ENCODE peak calls at places on chromosomes 2 and 18, in ten cellular contexts. One of them, this sample, is unnamed. For H3K9me3, H3K36me3 and H3K4me1, the result is how much of the 10 kb centered on the place peaks cover.

GRCh38 chr18:76465630-76466409 is 29.2 kb downstream of the ZNF516 start:
- DNase-seq in NT2/D1: no peak
- DNase-seq in cardiac muscle cell: no peak
- DNase-seq in heart left ventricle: no peak
- DNase-seq in H1: no peak
- DNase-seq in fibroblast of lung: no peak
- DNase-seq in naive thymus-derived CD4-positive, alpha-beta T cell: no peak
- DNase-seq in Peyer's patch: no peak
- DNase-seq in psoas muscle: peak
- DNase-seq in kidney: no peak
- DNase-seq in this sample: no peak

GRCh38 chr2:127763776-127764175 is 47.2 kb downstream of the WDR33 start:
- DNase-seq in fibroblast of lung: peak
- DNase-seq in Peyer's patch: no peak
- DNase-seq in H1: no peak
- DNase-seq in NT2/D1: no peak
- DNase-seq in naive thymus-derived CD4-positive, alpha-beta T cell: no peak
- DNase-seq in cardiac muscle cell: peak
- DNase-seq in kidney: no peak
- DNase-seq in psoas muscle: no peak
- DNase-seq in heart left ventricle: no peak
- DNase-seq in this sample: no peak

GRCh38 chr2:240500561-240501423 is 57.0 kb downstream of the ANKMY1 start:
- DNase-seq in NT2/D1: no peak
- DNase-seq in fibroblast of lung: no peak
- DNase-seq in naive thymus-derived CD4-positive, alpha-beta T cell: no peak
- DNase-seq in heart left ventricle: no peak
- DNase-seq in kidney: peak
- DNase-seq in Peyer's patch: no peak
- DNase-seq in H1: peak
- DNase-seq in cardiac muscle cell: no peak
- DNase-seq in psoas muscle: no peak
- DNase-seq in this sample: no peak

GRCh38 chr18:27363918-27364317 is 178.8 kb upstream of the CHST9 start:
- DNase-seq in H1: no peak
- DNase-seq in heart left ventricle: no peak
- DNase-seq in cardiac muscle cell: peak
- DNase-seq in Peyer's patch: no peak
- DNase-seq in fibroblast of lung: peak
- DNase-seq in kidney: no peak
- DNase-seq in naive thymus-derived CD4-positive, alpha-beta T cell: no peak
- DNase-seq in psoas muscle: no peak
- DNase-seq in NT2/D1: no peak
- DNase-seq in this sample: no peak

GRCh38 chr2:69549421-69549820 is 94.1 kb downstream of the AAK1 start:
- DNase-seq in fibroblast of lung: peak
- DNase-seq in heart left ventricle: no peak
- DNase-seq in Peyer's patch: no peak
- DNase-seq in kidney: no peak
- DNase-seq in cardiac muscle cell: peak
- DNase-seq in psoas muscle: no peak
- DNase-seq in H1: no peak
- DNase-seq in NT2/D1: no peak
- DNase-seq in naive thymus-derived CD4-positive, alpha-beta T cell: no peak
- DNase-seq in this sample: no peak

GRCh38 chr18:2146092-2146491 is 425.2 kb downstream of the METTL4 start:
- DNase-seq in fibroblast of lung: peak
- DNase-seq in naive thymus-derived CD4-positive, alpha-beta T cell: no peak
- DNase-seq in cardiac muscle cell: no peak
- DNase-seq in NT2/D1: no peak
- DNase-seq in H1: no peak
- DNase-seq in kidney: no peak
- DNase-seq in Peyer's patch: no peak
- DNase-seq in heart left ventricle: no peak
- DNase-seq in psoas muscle: no peak
- DNase-seq in this sample: no peak

GRCh38 chr2:99512081-99512480 is 22.3 kb upstream of the REV1 start:
- DNase-seq in H1: no peak
- DNase-seq in psoas muscle: no peak
- DNase-seq in Peyer's patch: no peak
- DNase-seq in cardiac muscle cell: peak
- DNase-seq in NT2/D1: no peak
- DNase-seq in kidney: no peak
- DNase-seq in naive thymus-derived CD4-positive, alpha-beta T cell: no peak
- DNase-seq in fibroblast of lung: no peak
- DNase-seq in heart left ventricle: no peak
- DNase-seq in this sample: no peak

GRCh38 chr2:54572636-54573531 is 116.8 kb downstream of the SPTBN1 start:
- DNase-seq in H1: no peak
- DNase-seq in naive thymus-derived CD4-positive, alpha-beta T cell: no peak
- DNase-seq in NT2/D1: no peak
- DNase-seq in fibroblast of lung: peak
- DNase-seq in heart left ventricle: no peak
- DNase-seq in cardiac muscle cell: peak
- DNase-seq in kidney: no peak
- DNase-seq in Peyer's patch: no peak
- DNase-seq in psoas muscle: no peak
- DNase-seq in this sample: peak

GRCh38 chr2:213834331-213834730 is 550.1 kb downstream of the SPAG16 start:
- DNase-seq in NT2/D1: no peak
- DNase-seq in Peyer's patch: no peak
- DNase-seq in heart left ventricle: no peak
- DNase-seq in cardiac muscle cell: peak
- DNase-seq in kidney: no peak
- DNase-seq in naive thymus-derived CD4-positive, alpha-beta T cell: no peak
- DNase-seq in fibroblast of lung: peak
- DNase-seq in psoas muscle: no peak
- DNase-seq in H1: no peak
- DNase-seq in this sample: no peak

GRCh38 chr2:239194731-239195317 is 206.0 kb downstream of the HDAC4 start:
- DNase-seq in heart left ventricle: no peak
- DNase-seq in kidney: peak
- DNase-seq in NT2/D1: no peak
- DNase-seq in cardiac muscle cell: no peak
- DNase-seq in psoas muscle: no peak
- DNase-seq in fibroblast of lung: no peak
- DNase-seq in H1: peak
- DNase-seq in naive thymus-derived CD4-positive, alpha-beta T cell: no peak
- DNase-seq in Peyer's patch: no peak
- DNase-seq in this sample: no peak

GRCh38 chr2:6526093-6526824 is 339.4 kb downstream of the CMPK2 start:
- DNase-seq in Peyer's patch: no peak
- DNase-seq in psoas muscle: no peak
- DNase-seq in H1: no peak
- DNase-seq in NT2/D1: peak
- DNase-seq in fibroblast of lung: peak
- DNase-seq in kidney: no peak
- DNase-seq in naive thymus-derived CD4-positive, alpha-beta T cell: no peak
- DNase-seq in cardiac muscle cell: no peak
- DNase-seq in heart left ventricle: no peak
- DNase-seq in this sample: no peak

GRCh38 chr2:65231892-65232477 is 4.4 kb downstream of the ACTR2 start:
- DNase-seq in NT2/D1: no peak
- DNase-seq in heart left ventricle: no peak
- DNase-seq in Peyer's patch: no peak
- DNase-seq in psoas muscle: no peak
- DNase-seq in naive thymus-derived CD4-positive, alpha-beta T cell: no peak
- DNase-seq in kidney: no peak
- DNase-seq in cardiac muscle cell: peak
- DNase-seq in H1: no peak
- DNase-seq in fibroblast of lung: peak
- DNase-seq in this sample: no peak

DNA sequence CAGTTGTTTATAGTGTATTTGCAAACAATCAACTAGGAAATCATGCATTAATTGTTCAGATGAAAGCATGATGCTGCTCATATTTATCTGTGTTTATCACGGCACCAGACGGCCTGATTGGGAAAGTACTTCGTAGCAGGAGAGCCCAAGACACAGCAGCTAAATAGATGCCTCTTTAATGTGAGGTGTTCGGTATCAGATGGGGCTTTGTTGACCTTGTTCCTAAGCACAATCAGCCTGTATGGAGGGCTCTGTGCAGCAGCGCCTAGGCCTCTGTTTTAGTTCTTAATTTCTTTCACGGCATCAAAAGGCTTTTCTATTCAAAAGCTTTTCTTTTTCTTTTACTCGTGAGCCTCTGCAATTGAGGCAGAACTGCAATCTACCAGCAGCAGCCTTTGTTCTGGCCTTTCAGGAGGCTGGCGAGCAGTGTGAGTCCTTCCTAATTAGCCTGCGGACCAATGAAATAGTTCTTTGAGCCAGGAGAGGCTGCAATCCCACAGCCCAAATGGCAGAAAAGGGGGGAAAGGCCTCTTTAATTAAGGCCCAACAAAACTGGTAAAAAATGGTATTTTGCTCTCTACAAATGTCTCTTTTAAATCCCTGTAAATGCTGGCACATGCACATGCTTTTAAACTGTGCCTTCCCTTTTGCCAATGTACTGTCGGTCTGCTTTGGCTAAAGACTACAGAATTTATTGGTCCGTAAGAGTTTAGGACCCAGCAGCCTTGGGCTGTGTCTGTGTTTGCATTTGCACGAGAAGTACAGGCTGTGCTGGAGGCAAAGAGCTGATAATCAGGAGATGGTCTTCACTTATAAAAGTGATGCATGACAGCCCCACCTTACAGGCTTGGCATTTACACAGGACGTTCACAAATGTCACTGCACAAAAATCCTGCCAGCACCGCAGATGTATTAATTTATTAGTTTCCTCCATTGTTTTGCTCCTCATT is 159.6 kb downstream of the RND3 start:
- DNase-seq in NT2/D1: peak
- DNase-seq in H1: no peak
- DNase-seq in psoas muscle: no peak
- DNase-seq in Peyer's patch: no peak
- DNase-seq in fibroblast of lung: no peak
- DNase-seq in cardiac muscle cell: no peak
- DNase-seq in heart left ventricle: no peak
- DNase-seq in naive thymus-derived CD4-positive, alpha-beta T cell: no peak
- DNase-seq in kidney: no peak
- DNase-seq in this sample: no peak
- H3K9me3 ChIP-seq in NT2/D1: under half
- H3K9me3 ChIP-seq in H1: under half
- H3K9me3 ChIP-seq in psoas muscle: under half
- H3K9me3 ChIP-seq in Peyer's patch: under half
- H3K9me3 ChIP-seq in fibroblast of lung: under half
- H3K9me3 ChIP-seq in cardiac muscle cell: under half
- H3K9me3 ChIP-seq in heart left ventricle: under half
- H3K9me3 ChIP-seq in naive thymus-derived CD4-positive, alpha-beta T cell: under half
- H3K9me3 ChIP-seq in kidney: under half
- H3K9me3 ChIP-seq in this sample: under half

GRCh38 chr2:241677392-241677791 is 9.2 kb downstream of the DTYMK start:
- DNase-seq in H1: no peak
- DNase-seq in Peyer's patch: no peak
- DNase-seq in NT2/D1: no peak
- DNase-seq in kidney: no peak
- DNase-seq in fibroblast of lung: no peak
- DNase-seq in naive thymus-derived CD4-positive, alpha-beta T cell: no peak
- DNase-seq in cardiac muscle cell: no peak
- DNase-seq in psoas muscle: no peak
- DNase-seq in heart left ventricle: no peak
- DNase-seq in this sample: no peak
- H3K36me3 ChIP-seq in H1: under half
- H3K36me3 ChIP-seq in Peyer's patch: under half
- H3K36me3 ChIP-seq in NT2/D1: half or more
- H3K36me3 ChIP-seq in kidney: under half
- H3K36me3 ChIP-seq in fibroblast of lung: under half
- H3K36me3 ChIP-seq in naive thymus-derived CD4-positive, alpha-beta T cell: under half
- H3K36me3 ChIP-seq in cardiac muscle cell: under half
- H3K36me3 ChIP-seq in psoas muscle: half or more
- H3K36me3 ChIP-seq in heart left ventricle: half or more
- H3K36me3 ChIP-seq in this sample: under half

GRCh38 chr2:113889471-113890252 is at the start of gene ACTR3:
- DNase-seq in H1: peak
- DNase-seq in cardiac muscle cell: peak
- DNase-seq in psoas muscle: peak
- DNase-seq in NT2/D1: peak
- DNase-seq in heart left ventricle: peak
- DNase-seq in naive thymus-derived CD4-positive, alpha-beta T cell: peak
- DNase-seq in fibroblast of lung: peak
- DNase-seq in kidney: peak
- DNase-seq in Peyer's patch: peak
- DNase-seq in this sample: peak

GRCh38 chr2:113890253-113891235 is 655 bp downstream of the ACTR3 start:
- DNase-seq in psoas muscle: peak
- DNase-seq in H1: peak
- DNase-seq in heart left ventricle: peak
- DNase-seq in Peyer's patch: peak
- DNase-seq in naive thymus-derived CD4-positive, alpha-beta T cell: peak
- DNase-seq in kidney: peak
- DNase-seq in cardiac muscle cell: peak
- DNase-seq in NT2/D1: peak
- DNase-seq in fibroblast of lung: peak
- DNase-seq in this sample: peak

GRCh38 chr2:113886479-113887383 is 3.2 kb upstream of the ACTR3 start:
- DNase-seq in heart left ventricle: peak
- DNase-seq in H1: no peak
- DNase-seq in NT2/D1: no peak
- DNase-seq in naive thymus-derived CD4-positive, alpha-beta T cell: no peak
- DNase-seq in Peyer's patch: peak
- DNase-seq in cardiac muscle cell: peak
- DNase-seq in fibroblast of lung: peak
- DNase-seq in psoas muscle: no peak
- DNase-seq in kidney: peak
- DNase-seq in this sample: no peak

GRCh38 chr2:113888641-113889470 is 1.0 kb upstream of the ACTR3 start:
- DNase-seq in H1: no peak
- DNase-seq in NT2/D1: peak
- DNase-seq in kidney: peak
- DNase-seq in cardiac muscle cell: no peak
- DNase-seq in psoas muscle: no peak
- DNase-seq in Peyer's patch: no peak
- DNase-seq in heart left ventricle: no peak
- DNase-seq in naive thymus-derived CD4-positive, alpha-beta T cell: no peak
- DNase-seq in fibroblast of lung: no peak
- DNase-seq in this sample: no peak

DNA sequence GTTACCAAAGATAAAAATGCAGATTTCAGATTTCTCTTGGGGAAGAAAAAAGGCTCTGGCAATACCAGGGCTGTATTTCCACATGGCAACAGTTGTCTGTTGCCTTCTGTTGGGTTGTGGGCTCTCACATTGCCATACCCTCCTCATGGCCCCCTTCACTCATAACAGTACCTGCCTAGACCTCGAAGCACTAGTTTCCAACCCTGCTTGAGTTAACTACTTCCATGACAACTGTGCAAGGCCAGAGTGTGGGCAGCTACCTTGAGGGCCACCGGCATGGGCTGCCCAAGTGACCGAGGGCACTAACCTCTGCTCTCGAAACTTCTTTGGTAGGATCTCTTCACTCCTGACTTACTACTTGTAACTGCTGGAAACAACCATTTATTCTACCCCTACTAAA is 2.5 kb upstream of the ACTR3 start:
- DNase-seq in NT2/D1: no peak
- DNase-seq in heart left ventricle: no peak
- DNase-seq in kidney: no peak
- DNase-seq in H1: no peak
- DNase-seq in Peyer's patch: no peak
- DNase-seq in cardiac muscle cell: no peak
- DNase-seq in fibroblast of lung: no peak
- DNase-seq in psoas muscle: no peak
- DNase-seq in naive thymus-derived CD4-positive, alpha-beta T cell: no peak
- DNase-seq in this sample: no peak
- H3K4me1 ChIP-seq in NT2/D1: under half
- H3K4me1 ChIP-seq in heart left ventricle: half or more
- H3K4me1 ChIP-seq in kidney: under half
- H3K4me1 ChIP-seq in H1: under half
- H3K4me1 ChIP-seq in Peyer's patch: under half
- H3K4me1 ChIP-seq in cardiac muscle cell: under half
- H3K4me1 ChIP-seq in fibroblast of lung: under half
- H3K4me1 ChIP-seq in psoas muscle: under half
- H3K4me1 ChIP-seq in naive thymus-derived CD4-positive, alpha-beta T cell: under half
- H3K4me1 ChIP-seq in this sample: under half

GRCh38 chr18:44036500-44036899 is 644.2 kb upstream of the SETBP1 start:
- DNase-seq in NT2/D1: no peak
- DNase-seq in Peyer's patch: no peak
- DNase-seq in H1: no peak
- DNase-seq in cardiac muscle cell: peak
- DNase-seq in naive thymus-derived CD4-positive, alpha-beta T cell: no peak
- DNase-seq in fibroblast of lung: no peak
- DNase-seq in kidney: peak
- DNase-seq in psoas muscle: no peak
- DNase-seq in heart left ventricle: peak
- DNase-seq in this sample: no peak
- H3K9me3 ChIP-seq in NT2/D1: under half
- H3K9me3 ChIP-seq in Peyer's patch: under half
- H3K9me3 ChIP-seq in H1: under half
- H3K9me3 ChIP-seq in cardiac muscle cell: under half
- H3K9me3 ChIP-seq in naive thymus-derived CD4-positive, alpha-beta T cell: under half
- H3K9me3 ChIP-seq in fibroblast of lung: under half
- H3K9me3 ChIP-seq in kidney: under half
- H3K9me3 ChIP-seq in psoas muscle: under half
- H3K9me3 ChIP-seq in heart left ventricle: under half
- H3K9me3 ChIP-seq in this sample: under half